ENCODE peak calls at places on chromosomes 13 and 19, in four cellular contexts. A, O, W and G are unnamed samples.

GRCh38 chr13:107203146-107203847 is 635.4 kb upstream of the ARGLU1 start:
- DNase-seq in A (peak), O (peak), W (no peak), G (peak)

GRCh38 chr13:38636756-38637155 is 50.1 kb upstream of the FREM2 start:
- DNase-seq in A (no peak), O (peak), W (no peak), G (no peak)

GRCh38 chr13:20045946-20046548 is 87.5 kb downstream of the ZMYM2 start:
- DNase-seq in A (no peak), O (no peak), W (no peak), G (no peak)

GRCh38 chr19:4624733-4625362 is 14.5 kb upstream of the TNFAIP8L1 start:
- DNase-seq in A (peak), O (peak), W (no peak), G (no peak)

GRCh38 chr19:51654783-51655182 is 8.2 kb upstream of the SIGLEC14 start:
- DNase-seq in A (no peak), O (no peak), W (no peak), G (no peak)

GRCh38 chr13:30569901-30570576 is 47.7 kb upstream of the USPL1 start:
- DNase-seq in A (peak), O (peak), W (peak), G (no peak)

GRCh38 chr13:52638929-52639328 is 3.3 kb upstream of the HNRNPA1L2 start:
- DNase-seq in A (no peak), O (no peak), W (no peak), G (no peak)

GRCh38 chr13:45121421-45121820 is 1.1 kb downstream of the GTF2F2 start:
- DNase-seq in A (no peak), O (no peak), W (no peak), G (no peak)

GRCh38 chr13:30805603-30806011 is 70.3 kb downstream of the ALOX5AP start:
- DNase-seq in A (no peak), O (peak), W (no peak), G (no peak)

GRCh38 chr13:94090773-94091172 is 388.7 kb downstream of the DCT start:
- DNase-seq in A (no peak), O (no peak), W (no peak), G (no peak)

GRCh38 chr19:6484251-6484650 is 2.7 kb upstream of the DENND1C start:
- DNase-seq in A (no peak), O (no peak), W (no peak), G (no peak)

GRCh38 chr13:48849515-48849914 is 126.2 kb upstream of the FNDC3A start:
- DNase-seq in A (no peak), O (no peak), W (no peak), G (no peak)

GRCh38 chr13:93017493-93018112 is 209.0 kb upstream of the GPC6 start:
- DNase-seq in A (no peak), O (no peak), W (no peak), G (no peak)

GRCh38 chr13:95505265-95505664 is 47.3 kb upstream of the CLDN10 start:
- DNase-seq in A (peak), O (peak), W (no peak), G (no peak)

GRCh38 chr13:67934615-67935330 is 704.6 kb upstream of the PCDH9 start:
- DNase-seq in A (no peak), O (no peak), W (no peak), G (no peak)

GRCh38 chr13:29901714-29902631 is 51.6 kb upstream of the UBL3 start:
- DNase-seq in A (no peak), O (peak), W (peak), G (no peak)

GRCh38 chr13:37617162-37617561 is 18.6 kb upstream of the POSTN start:
- DNase-seq in A (no peak), O (peak), W (no peak), G (no peak)

GRCh38 chr19:38788478-38789243 is at the start of gene LGALS7B:
- DNase-seq in A (no peak), O (no peak), W (no peak), G (no peak)

GRCh38 chr13:50485979-50486935 is 357.2 kb downstream of the DLEU7 start:
- DNase-seq in A (peak), O (peak), W (peak), G (no peak)

GRCh38 chr19:51296331-51297093 is 14.9 kb upstream of the IGLON5 start:
- DNase-seq in A (peak), O (peak), W (no peak), G (no peak)

GRCh38 chr13:113959198-113959597 is 14.7 kb downstream of the C13orf46 start:
- DNase-seq in A (no peak), O (no peak), W (no peak), G (no peak)

GRCh38 chr19:1105217-1105872 is 1.6 kb downstream of the GPX4 start:
- DNase-seq in A (no peak), O (no peak), W (no peak), G (no peak)

GRCh38 chr19:44807162-44807561 is 1.7 kb upstream of the BCAM start:
- DNase-seq in A (no peak), O (peak), W (no peak), G (no peak)

GRCh38 chr13:59038824-59039223 is 1124.9 kb downstream of the DIAPH3 start:
- DNase-seq in A (no peak), O (no peak), W (peak), G (no peak)

GRCh38 chr13:111924676-111925075 is 142.3 kb upstream of the SOX1 start:
- DNase-seq in A (no peak), O (no peak), W (no peak), G (no peak)

GRCh38 chr19:40717880-40718773 is 1.2 kb downstream of the ITPKC start:
- DNase-seq in A (peak), O (peak), W (no peak), G (no peak)

GRCh38 chr19:55406869-55407624 is 541 bp downstream of the UBE2S start:
- DNase-seq in A (peak), O (no peak), W (no peak), G (no peak)

GRCh38 chr19:29054886-29055675 is 157.9 kb downstream of the UQCRFS1 start:
- DNase-seq in A (peak), O (no peak), W (no peak), G (no peak)

GRCh38 chr19:34662919-34663318 is 14.0 kb downstream of the SCGB2B2 start:
- DNase-seq in A (peak), O (peak), W (no peak), G (no peak)

GRCh38 chr19:3612330-3612729 is 5.7 kb upstream of the TBXA2R start:
- DNase-seq in A (no peak), O (no peak), W (no peak), G (no peak)

GRCh38 chr13:40933508-40933907 is 85.6 kb downstream of the ELF1 start:
- DNase-seq in A (no peak), O (no peak), W (no peak), G (no peak)

GRCh38 chr19:41367848-41368301 is 3.9 kb upstream of the B9D2 start:
- DNase-seq in A (no peak), O (no peak), W (no peak), G (peak)

GRCh38 chr13:72561791-72562190 is 165.6 kb downstream of the MZT1 start:
- DNase-seq in A (no peak), O (no peak), W (no peak), G (no peak)

GRCh38 chr13:79806821-79807220 is 325.9 kb downstream of the NDFIP2 start:
- DNase-seq in A (no peak), O (no peak), W (no peak), G (no peak)

GRCh38 chr13:112748947-112749346 is 59.1 kb downstream of the ATP11A start:
- DNase-seq in A (no peak), O (no peak), W (no peak), G (no peak)